ENCODE peak calls at places on chromosomes 6 and 20, in five cellular contexts. E is tibial artery; J is IMR-90; Q is CD8-positive, alpha-beta T cell; U is body of pancreas. I is an unnamed sample.

GRCh38 chr6:118092086-118092485 is 185.0 kb downstream of the SLC35F1 start:
- DNase-seq in E (no peak), J (no peak), Q (no peak), U (no peak), I (no peak)

GRCh38 chr6:159252955-159253508 is 83.8 kb downstream of the FNDC1 start:
- DNase-seq in E (no peak), J (peak; percentile 45), Q (no peak), U (peak; percentile 9), I (peak; percentile 77)

GRCh38 chr20:11140359-11140758 is 466.6 kb upstream of the JAG1 start:
- DNase-seq in E (no peak), J (peak; percentile 84), Q (no peak), U (no peak), I (no peak)

GRCh38 chr20:57505991-57506390 is 18.9 kb downstream of the CTCFL start:
- DNase-seq in E (no peak), J (no peak), Q (no peak), U (no peak), I (no peak)

GRCh38 chr6:6697620-6698019 is 109.1 kb downstream of the LY86 start:
- DNase-seq in E (no peak), J (no peak), Q (no peak), U (no peak), I (no peak)

GRCh38 chr6:105432797-105433196 is 29.9 kb upstream of the PREP start:
- DNase-seq in E (no peak), J (peak; percentile 83), Q (no peak), U (peak; percentile 7), I (no peak)

GRCh38 chr6:137731960-137732616 is 135.0 kb upstream of the TNFAIP3 start:
- DNase-seq in E (no peak), J (peak; percentile 67), Q (no peak), U (peak; percentile 17), I (no peak)

GRCh38 chr6:36702656-36703055 is 5.0 kb downstream of the RAB44 start:
- DNase-seq in E (peak; percentile 21), J (no peak), Q (no peak), U (no peak), I (no peak)

GRCh38 chr6:9428416-9429172 is 986.3 kb downstream of the TFAP2A start:
- DNase-seq in E (no peak), J (peak; percentile 54), Q (no peak), U (no peak), I (no peak)

GRCh38 chr20:57033994-57034393 is 232.4 kb downstream of the BMP7 start:
- DNase-seq in E (no peak), J (no peak), Q (no peak), U (no peak), I (no peak)

GRCh38 chr6:12403946-12404647 is 113.9 kb downstream of the EDN1 start:
- DNase-seq in E (no peak), J (peak; percentile 31), Q (no peak), U (no peak), I (no peak)

GRCh38 chr6:7080311-7080710 is 27.4 kb upstream of the RREB1 start:
- DNase-seq in E (no peak), J (no peak), Q (no peak), U (no peak), I (no peak)

GRCh38 chr6:134175532-134176282 is 123.3 kb upstream of the SLC2A12 start:
- DNase-seq in E (peak; percentile 90), J (peak; percentile 78), Q (no peak), U (peak; percentile 88), I (peak; percentile 80)

GRCh38 chr6:18513253-18513798 is 126.2 kb downstream of the RNF144B start:
- DNase-seq in E (no peak), J (no peak), Q (no peak), U (no peak), I (no peak)

GRCh38 chr20:13745784-13746183 is 38.9 kb downstream of the ESF1 start:
- DNase-seq in E (no peak), J (no peak), Q (no peak), U (no peak), I (no peak)

GRCh38 chr20:62156592-62157386 is 13.2 kb downstream of the SS18L1 start:
- DNase-seq in E (no peak), J (peak; percentile 19), Q (peak; percentile 53), U (peak; percentile 52), I (peak; percentile 98)

GRCh38 chr6:26598267-26598666 is 1.5 kb downstream of the ABT1 start:
- DNase-seq in E (no peak), J (no peak), Q (no peak), U (no peak), I (no peak)

GRCh38 chr6:44333942-44334341 is 8.5 kb upstream of the SPATS1 start:
- DNase-seq in E (no peak), J (no peak), Q (no peak), U (no peak), I (no peak)

GRCh38 chr20:8131598-8132014 is 460 bp upstream of the PLCB1 start:
- DNase-seq in E (no peak), J (peak; percentile 51), Q (no peak), U (no peak), I (no peak)

DNA sequence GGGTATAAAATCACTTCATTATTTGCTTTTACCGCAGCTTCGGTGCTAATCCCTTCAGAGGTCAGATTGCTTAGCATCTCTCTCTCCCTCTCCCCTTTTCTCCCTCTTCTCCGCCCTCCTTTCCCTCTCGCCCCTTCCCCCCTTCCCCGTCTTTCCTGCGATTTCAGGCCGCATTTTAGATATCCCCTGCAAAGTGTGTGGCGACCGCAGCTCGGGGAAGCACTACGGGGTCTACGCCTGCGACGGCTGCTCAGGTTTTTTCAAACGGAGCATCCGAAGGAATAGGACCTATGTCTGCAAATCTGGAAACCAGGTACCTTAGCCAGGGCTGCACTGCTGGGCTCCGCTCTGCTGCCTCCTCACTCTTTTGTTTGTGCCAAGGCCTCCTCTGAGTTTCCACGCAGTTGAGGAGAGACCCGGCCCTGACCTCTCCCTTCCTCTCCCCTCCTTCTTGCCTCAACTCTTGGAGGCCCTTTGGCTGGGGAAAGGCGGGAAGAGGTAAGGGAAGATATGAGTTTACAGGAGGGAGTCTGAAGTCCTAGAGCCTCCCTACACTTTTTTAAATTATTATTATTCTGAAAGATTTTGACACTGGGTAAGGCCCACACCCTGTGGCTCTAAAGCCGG is 5.6 kb downstream of the NR2E1 start:
- DNase-seq in E (no peak), J (no peak), Q (no peak), U (no peak), I (peak; percentile 66)
- H3K27me3 ChIP-seq in E (peaks cover 99% of the 10 kb centered on the region), J (peaks cover 90% of the 10 kb centered on the region), Q (peaks cover 70% of the 10 kb centered on the region), U (peaks cover 49% of the 10 kb centered on the region), I (peaks cover 100% of the 10 kb centered on the region)

DNA sequence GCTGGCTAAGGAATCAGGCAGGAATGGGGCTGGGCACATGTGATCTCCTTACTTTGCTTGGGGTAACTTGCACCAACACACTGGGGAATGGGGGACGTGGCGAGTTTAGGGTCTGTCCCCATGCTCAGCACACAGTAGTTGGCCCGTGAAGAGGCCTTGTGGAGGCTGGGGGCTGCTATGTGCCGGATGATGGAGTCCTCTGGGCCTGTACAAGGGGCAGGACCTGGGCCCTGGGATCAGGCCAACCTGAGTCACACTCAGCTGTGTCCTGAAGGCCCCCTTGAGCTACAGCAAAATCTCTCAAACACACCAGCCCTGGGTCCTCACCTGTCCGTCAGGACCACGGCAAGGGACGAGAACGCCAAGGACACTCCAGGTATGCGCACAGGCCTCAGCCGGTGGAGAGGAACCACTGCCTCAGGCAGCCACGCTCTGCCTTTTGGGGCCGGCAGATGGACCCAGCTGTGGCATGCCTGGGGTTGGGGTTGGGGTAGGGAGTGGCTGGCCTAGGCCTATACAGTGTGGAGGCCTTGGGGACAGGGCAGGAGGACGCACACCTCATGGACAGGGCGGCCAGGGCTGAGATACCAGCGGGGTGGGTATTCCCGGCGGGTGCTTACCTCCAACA is 11.1 kb downstream of the UCKL1 start:
- DNase-seq in E (no peak), J (no peak), Q (no peak), U (no peak), I (no peak)
- H3K36me3 ChIP-seq in E (peaks cover 54% of the 10 kb centered on the region), J (peaks cover 47% of the 10 kb centered on the region), Q (peaks cover 27% of the 10 kb centered on the region), U (peaks cover 29% of the 10 kb centered on the region), I (peaks cover 12% of the 10 kb centered on the region)

GRCh38 chr20:36676701-36677421 is 30.9 kb upstream of the SLA2 start:
- DNase-seq in E (no peak), J (no peak), Q (no peak), U (no peak), I (peak; percentile 94)
- H3K27me3 ChIP-seq in E (no peaks in the 10 kb centered on the region), J (no peaks in the 10 kb centered on the region), Q (no peaks in the 10 kb centered on the region), U (no peaks in the 10 kb centered on the region), I (no peaks in the 10 kb centered on the region)

DNA sequence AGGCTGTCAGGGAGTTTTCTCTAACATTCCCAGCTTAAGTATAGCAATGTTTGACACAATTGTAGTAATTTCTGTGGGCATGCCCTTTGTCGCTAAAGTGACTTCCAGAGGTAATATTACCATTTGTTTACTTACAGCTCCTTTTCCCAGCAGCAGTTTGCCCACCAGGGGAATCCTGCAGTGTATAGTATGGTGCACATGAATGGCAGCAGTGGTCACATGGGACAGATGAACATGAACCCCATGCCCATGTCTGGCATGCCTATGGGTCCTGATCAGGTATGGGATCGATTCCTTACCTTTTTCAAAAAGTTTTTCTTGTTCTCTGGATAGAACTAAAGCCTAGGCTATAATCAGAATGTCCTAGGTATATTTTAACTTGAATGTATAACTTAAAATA is 132.5 kb downstream of the SULF2 start:
- DNase-seq in E (no peak), J (no peak), Q (no peak), U (no peak), I (no peak)
- H3K36me3 ChIP-seq in E (peaks cover 79% of the 10 kb centered on the region), J (peaks cover 32% of the 10 kb centered on the region), Q (peaks cover 60% of the 10 kb centered on the region), U (peaks cover 20% of the 10 kb centered on the region), I (peaks cover 8% of the 10 kb centered on the region)

DNA sequence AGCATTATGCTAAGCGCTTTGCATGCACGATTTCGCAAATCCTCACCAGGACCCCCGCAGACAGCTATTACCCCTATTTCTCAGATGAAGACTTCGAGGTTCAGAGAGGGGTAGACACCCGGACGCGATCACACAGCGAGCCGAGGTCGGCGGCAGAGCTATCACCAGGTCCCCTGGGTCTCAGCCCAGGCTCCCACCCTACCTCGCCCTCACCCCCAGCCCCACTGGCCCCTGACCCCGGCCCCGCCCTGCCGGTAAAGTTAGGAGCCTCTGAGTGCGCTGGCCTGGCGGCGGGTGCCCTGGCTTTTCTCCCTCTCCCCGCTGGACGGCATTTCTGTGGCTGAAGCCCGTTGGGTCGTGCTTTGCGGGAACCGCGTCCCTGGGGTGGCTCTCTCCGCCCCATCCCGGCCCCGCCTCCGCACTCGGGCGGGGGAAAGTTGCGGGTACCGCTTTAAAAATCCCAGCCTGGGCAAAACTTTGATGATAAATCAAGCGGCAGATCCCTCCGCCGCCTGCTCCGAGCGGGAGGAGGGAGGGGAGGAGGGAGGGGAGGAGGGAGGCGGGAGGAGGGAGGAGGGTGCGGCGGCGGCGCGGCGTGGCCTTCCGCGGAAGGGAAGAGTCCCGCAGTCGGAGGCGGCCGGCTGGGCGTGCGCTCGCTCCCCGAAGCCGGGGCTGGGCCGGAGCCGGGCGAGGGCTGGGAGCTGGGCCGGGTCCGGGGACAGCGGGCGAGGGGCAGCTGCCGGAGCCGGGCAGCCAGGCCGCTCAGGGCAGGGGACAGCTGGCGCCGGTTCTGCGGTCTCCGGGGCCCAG is at the start of gene VSTM2L:
- DNase-seq in E (no peak), J (peak; percentile 47), Q (no peak), U (no peak), I (peak; percentile 91)
- H3K27me3 ChIP-seq in E (peaks cover 87% of the 10 kb centered on the region), J (peaks cover 72% of the 10 kb centered on the region), Q (peaks cover 14% of the 10 kb centered on the region), U (peaks cover 9% of the 10 kb centered on the region), I (peaks cover 11% of the 10 kb centered on the region)

I was measured in H7.